ENCODE peak calls at places on chromosomes 11 and 22, in five cellular contexts. P, K, J, F and Y are unnamed samples.

GRCh38 chr11:68938816-68939582 is 35.3 kb downstream of the IGHMBP2 start:
- DNase-seq in K (no peak), J (no peak), F (no peak), P (no peak), Y (no peak)

GRCh38 chr22:46546466-46547178 is 9.2 kb upstream of the CELSR1 start:
- DNase-seq in K (peak; percentile 50), J (no peak), P (peak; percentile 56), F (no peak), Y (peak; percentile 42)

GRCh38 chr22:45207981-45208664 is 32.6 kb downstream of the KIAA0930 start:
- DNase-seq in K (peak; percentile 86), P (peak; percentile 56), F (no peak), J (no peak), Y (peak; percentile 73)

GRCh38 chr11:79033833-79034232 is 407.0 kb downstream of the TENM4 start:
- DNase-seq in P (no peak), F (no peak), K (no peak), J (no peak), Y (no peak)

GRCh38 chr22:39622881-39623367 is 52.4 kb downstream of the CACNA1I start:
- DNase-seq in P (peak; percentile 48), J (no peak), K (peak; percentile 37), F (no peak), Y (peak; percentile 45)

GRCh38 chr22:38831166-38831945 is 12.5 kb downstream of the NPTXR start:
- DNase-seq in K (peak; percentile 82), F (no peak), J (no peak), P (peak; percentile 72), Y (peak; percentile 76)

GRCh38 chr22:38422615-38423511 is 32.1 kb downstream of the KCNJ4 start:
- DNase-seq in P (no peak), K (no peak), J (no peak), F (no peak), Y (no peak)

GRCh38 chr11:129375731-129376657 is at the start of gene BARX2:
- DNase-seq in J (peak; percentile 90), F (no peak), K (peak; percentile 64), P (peak; percentile 86), Y (peak; percentile 83)

GRCh38 chr11:57213282-57214086 is 23.6 kb downstream of the APLNR start:
- DNase-seq in K (peak; percentile 32), J (no peak), P (no peak), F (no peak), Y (no peak)

GRCh38 chr11:130042093-130042591 is 27.6 kb upstream of the APLP2 start:
- DNase-seq in K (peak; percentile 99), J (no peak), F (no peak), P (peak; percentile 95), Y (peak; percentile 96)

GRCh38 chr22:35728639-35729308 is 11.1 kb downstream of the APOL5 start:
- DNase-seq in F (no peak), J (no peak), K (no peak), P (no peak), Y (no peak)

GRCh38 chr11:13885083-13885482 is 77.4 kb upstream of the SPON1 start:
- DNase-seq in P (no peak), J (no peak), K (no peak), F (no peak), Y (no peak)

DNA sequence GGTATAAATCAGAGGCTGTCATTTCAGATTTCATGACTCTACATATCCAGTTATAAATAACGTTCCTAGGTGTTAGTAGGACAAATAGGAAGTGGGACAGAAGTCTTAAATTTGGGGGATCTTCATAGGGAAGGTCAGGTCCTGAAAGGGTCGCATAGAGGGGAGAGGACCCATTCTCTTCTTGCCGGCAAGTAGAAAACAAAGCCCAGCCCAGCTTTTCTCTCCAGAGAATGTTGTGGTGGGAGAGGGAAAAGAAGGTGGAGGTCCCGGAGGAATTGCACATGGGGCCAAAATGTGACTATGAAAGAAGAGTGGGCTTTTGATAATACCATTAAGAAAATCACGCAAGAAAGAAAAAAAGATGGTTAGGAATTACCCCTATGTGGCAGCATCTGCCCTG is 976 bp upstream of the NELL1 start:
- DNase-seq in J (no peak), P (no peak), F (no peak), K (no peak), Y (no peak)
- H3K4me3 ChIP-seq in J (no peak overlapping the region), P (no peak overlapping the region), F (no peak overlapping the region), K (no peak overlapping the region), Y (no peak overlapping the region)

GRCh38 chr22:42719133-42719532 is 1.5 kb downstream of the A4GALT start:
- DNase-seq in P (peak; percentile 52), K (no peak), J (peak; percentile 22), F (no peak), Y (no peak)
- H3K4me3 ChIP-seq in P (peak overlapping the region; percentile 77), K (peak overlapping the region; percentile 61), J (no peak overlapping the region), F (peak overlapping the region; percentile 99), Y (peak overlapping the region; percentile 66)

GRCh38 chr11:47377571-47378010 is 756 bp downstream of the SPI1 start:
- DNase-seq in P (no peak), K (no peak), F (no peak), J (no peak), Y (no peak)
- H3K4me3 ChIP-seq in P (no peak overlapping the region), K (no peak overlapping the region), F (peak overlapping the region; percentile 62), J (no peak overlapping the region), Y (no peak overlapping the region)

GRCh38 chr11:44138980-44139379 is 43.5 kb downstream of the EXT2 start:
- DNase-seq in F (no peak), P (no peak), J (no peak), K (no peak), Y (no peak)

GRCh38 chr11:44143987-44144909 is 48.8 kb downstream of the EXT2 start:
- DNase-seq in K (no peak), P (no peak), F (no peak), J (peak; percentile 26), Y (peak; percentile 19)

GRCh38 chr11:44139565-44140313 is 44.3 kb downstream of the EXT2 start:
- DNase-seq in F (no peak), J (no peak), P (no peak), K (no peak), Y (no peak)

GRCh38 chr11:44138286-44138685 is 42.8 kb downstream of the EXT2 start:
- DNase-seq in P (peak; percentile 24), J (no peak), K (peak; percentile 34), F (no peak), Y (peak; percentile 70)

DNA sequence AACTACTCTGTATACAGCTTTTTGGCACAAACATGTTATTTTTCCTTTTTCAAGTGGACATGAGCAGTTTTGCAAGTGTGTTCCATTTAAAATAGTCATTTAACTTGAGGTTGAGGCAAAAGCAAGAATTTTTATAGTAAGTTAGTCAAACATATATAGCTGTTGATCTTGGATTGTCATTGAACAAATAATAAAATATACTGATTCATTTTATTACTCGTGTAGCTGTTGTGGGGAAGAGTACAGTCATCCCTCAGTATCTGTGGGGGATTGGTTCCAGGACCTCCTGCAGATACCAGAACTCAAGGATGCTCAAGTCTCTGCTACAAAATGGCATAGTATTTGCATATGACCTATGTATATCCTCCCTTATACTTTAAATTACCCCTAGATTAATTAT is 45.3 kb downstream of the EXT2 start:
- DNase-seq in J (no peak), K (peak; percentile 18), F (no peak), P (no peak), Y (no peak)
- H3K4me3 ChIP-seq in J (no peak overlapping the region), K (no peak overlapping the region), F (no peak overlapping the region), P (no peak overlapping the region), Y (no peak overlapping the region)

GRCh38 chr11:15969701-15970329 is 386.5 kb downstream of the SOX6 start:
- DNase-seq in P (peak; percentile 84), K (peak; percentile 97), F (no peak), J (no peak), Y (peak; percentile 82)

GRCh38 chr11:15967966-15968365 is 388.4 kb downstream of the SOX6 start:
- DNase-seq in J (no peak), F (no peak), K (peak; percentile 89), P (peak; percentile 60), Y (peak; percentile 86)

GRCh38 chr11:15970506-15971214 is 385.7 kb downstream of the SOX6 start:
- DNase-seq in K (no peak), J (no peak), F (no peak), P (no peak), Y (no peak)

GRCh38 chr11:15968461-15969130 is 387.8 kb downstream of the SOX6 start:
- DNase-seq in K (no peak), P (no peak), J (no peak), F (no peak), Y (peak; percentile 22)

DNA sequence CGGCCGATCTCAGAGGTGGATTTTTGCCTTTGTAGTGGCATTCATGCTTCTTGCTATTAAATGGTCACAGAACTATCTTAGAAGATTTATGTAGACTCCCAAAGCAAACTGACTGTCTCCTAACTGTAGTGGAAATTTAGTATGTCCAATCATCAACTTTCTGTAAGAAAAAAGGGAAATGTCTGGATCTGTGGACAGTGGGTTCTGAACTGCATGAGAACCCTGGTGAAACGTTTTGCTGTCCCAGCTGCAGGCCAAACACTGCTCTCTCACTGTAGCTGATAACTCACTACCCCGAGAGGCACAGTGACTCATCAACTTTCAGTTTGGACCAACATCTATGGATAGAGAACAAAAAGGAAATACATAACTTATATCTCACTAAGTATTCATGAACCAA is 387.1 kb downstream of the SOX6 start:
- DNase-seq in J (peak; percentile 20), F (no peak), P (peak; percentile 86), K (peak; percentile 92), Y (peak; percentile 91)
- H3K4me3 ChIP-seq in J (no peak overlapping the region), F (peak overlapping the region; percentile 42), P (peak overlapping the region; percentile 36), K (no peak overlapping the region), Y (no peak overlapping the region)

DNA sequence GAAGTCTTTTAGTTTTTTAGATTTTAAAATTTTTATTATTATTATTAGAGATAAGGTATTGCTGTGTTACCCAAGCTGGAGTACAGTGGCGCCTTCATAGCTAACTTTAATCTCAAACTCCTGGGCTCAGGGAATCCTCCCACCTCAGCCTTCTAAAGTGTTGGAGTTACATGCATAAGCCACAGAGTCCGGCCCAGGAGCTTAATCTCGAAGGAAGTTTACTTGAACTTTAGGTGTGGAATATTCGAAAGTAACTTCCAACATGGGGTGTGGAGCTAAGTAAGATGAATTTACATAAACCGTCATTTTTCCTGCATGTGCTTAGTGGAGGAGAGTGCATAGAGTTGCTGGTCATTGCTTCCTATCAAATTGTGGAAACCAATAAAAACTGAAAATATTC is 1.4 kb downstream of the ATG13 start:
- DNase-seq in J (no peak), F (no peak), K (no peak), P (no peak), Y (peak; percentile 20)
- H3K4me3 ChIP-seq in J (peak overlapping the region; percentile 96), F (peak overlapping the region; percentile 37), K (peak overlapping the region; percentile 100), P (peak overlapping the region; percentile 94), Y (peak overlapping the region; percentile 100)